ENCODE peak calls at places on chromosomes 11 and 22, in seven cellular contexts. I is astrocyte, D is hepatocyte, Q is fibroblast of lung, N is PC-3, E is K562, B is endothelial cell of umbilical vein. U is an unnamed sample. For H3K9me3 and H3K27me3, the result is how much of the 10 kb centered on the place peaks cover.

GRCh38 chr22:46072030-46072881 is 78.1 kb upstream of the PPARA start:
- DNase-seq in I (no peak), D (peak), Q (no peak), N (peak), E (no peak), B (peak), U (peak)

GRCh38 chr11:77547863-77548551 is 41.7 kb upstream of the AQP11 start:
- DNase-seq in I (peak), D (peak), Q (peak), N (peak), E (peak), B (peak), U (peak)

GRCh38 chr22:43988960-43989359 is 33.7 kb downstream of the SAMM50 start:
- DNase-seq in I (no peak), D (no peak), Q (no peak), N (no peak), E (no peak), B (no peak), U (no peak)

GRCh38 chr22:33539902-33540751 is 380.1 kb downstream of the LARGE1 start:
- DNase-seq in I (no peak), D (peak), Q (peak), N (peak), E (no peak), B (no peak), U (no peak)

GRCh38 chr11:83571301-83571700 is 285.1 kb upstream of the CCDC90B start:
- DNase-seq in I (peak), D (no peak), Q (peak), N (no peak), E (no peak), B (no peak), U (no peak)

GRCh38 chr22:22856364-22856763 is 31.3 kb upstream of the IGLL5 start:
- DNase-seq in I (no peak), D (no peak), Q (no peak), N (no peak), E (no peak), B (no peak), U (no peak)

GRCh38 chr11:119803726-119804294 is 74.8 kb upstream of the NECTIN1 start:
- DNase-seq in I (no peak), D (no peak), Q (no peak), N (no peak), E (no peak), B (no peak), U (no peak)

GRCh38 chr11:62015615-62016014 is 48.2 kb upstream of the FTH1 start:
- DNase-seq in I (no peak), D (no peak), Q (no peak), N (no peak), E (no peak), B (no peak), U (no peak)

GRCh38 chr22:44940121-44940520 is 69.7 kb downstream of the PHF21B start:
- DNase-seq in I (no peak), D (no peak), Q (no peak), N (no peak), E (no peak), B (no peak), U (no peak)

GRCh38 chr11:95148938-95149337 is 59.3 kb downstream of the ENDOD1 start:
- DNase-seq in I (no peak), D (no peak), Q (no peak), N (no peak), E (peak), B (no peak), U (no peak)

GRCh38 chr11:73158356-73159051 is 16.4 kb upstream of the FCHSD2 start:
- DNase-seq in I (peak), D (peak), Q (peak), N (no peak), E (no peak), B (no peak), U (no peak)

GRCh38 chr22:45468872-45469572 is 33.7 kb upstream of the FBLN1 start:
- DNase-seq in I (peak), D (no peak), Q (peak), N (peak), E (no peak), B (no peak), U (no peak)

GRCh38 chr11:11155962-11156815 is 196.9 kb downstream of the CSNK2A3 start:
- DNase-seq in I (no peak), D (no peak), Q (no peak), N (peak), E (peak), B (no peak), U (peak)

GRCh38 chr11:95242990-95243590 is 12.1 kb upstream of the SESN3 start:
- DNase-seq in I (no peak), D (no peak), Q (no peak), N (no peak), E (no peak), B (no peak), U (no peak)

GRCh38 chr11:111735262-111736116 is 30.7 kb downstream of the PPP2R1B start:
- DNase-seq in I (peak), D (peak), Q (peak), N (peak), E (no peak), B (peak), U (no peak)

GRCh38 chr11:34585870-34586654 is 34.8 kb upstream of the EHF start:
- DNase-seq in I (peak), D (peak), Q (peak), N (peak), E (peak), B (peak), U (no peak)

GRCh38 chr11:46248270-46249102 is 29.0 kb upstream of the CREB3L1 start:
- DNase-seq in I (peak), D (peak), Q (peak), N (peak), E (peak), B (peak), U (no peak)

GRCh38 chr11:130068986-130069683 is 559 bp upstream of the APLP2 start:
- DNase-seq in I (peak), D (peak), Q (peak), N (peak), E (no peak), B (peak), U (peak)

GRCh38 chr11:67416416-67417335 is 1.2 kb downstream of the CARNS1 start:
- DNase-seq in I (no peak), D (peak), Q (peak), N (peak), E (no peak), B (peak), U (peak)

GRCh38 chr22:20607157-20607907 is 99.9 kb downstream of the MED15 start:
- DNase-seq in I (no peak), D (no peak), Q (no peak), N (no peak), E (no peak), B (no peak), U (no peak)

GRCh38 chr11:134561348-134561720 is 149.3 kb upstream of the B3GAT1 start:
- DNase-seq in I (no peak), D (no peak), Q (no peak), N (no peak), E (no peak), B (no peak), U (no peak)

GRCh38 chr22:31929126-31929928 is 15.0 kb upstream of the YWHAH start:
- DNase-seq in I (no peak), D (peak), Q (peak), N (no peak), E (no peak), B (no peak), U (no peak)

GRCh38 chr11:57364851-57365660 is 15.9 kb downstream of the PRG3 start:
- DNase-seq in I (no peak), D (no peak), Q (no peak), N (no peak), E (no peak), B (no peak), U (no peak)

GRCh38 chr11:70590356-70590991 is 192.1 kb downstream of the CTTN start:
- DNase-seq in I (no peak), D (no peak), Q (no peak), N (no peak), E (no peak), B (no peak), U (peak)

GRCh38 chr11:35099278-35100018 is 39.5 kb upstream of the CD44 start:
- DNase-seq in I (peak), D (no peak), Q (peak), N (peak), E (no peak), B (no peak), U (no peak)

GRCh38 chr11:78940500-78941225 is 366.0 kb upstream of the NARS2 start:
- DNase-seq in I (no peak), D (no peak), Q (no peak), N (no peak), E (no peak), B (no peak), U (no peak)

GRCh38 chr11:1103401-1104360 is 29.0 kb downstream of the MUC2 start:
- DNase-seq in I (no peak), D (no peak), Q (no peak), N (no peak), E (no peak), B (no peak), U (no peak)

GRCh38 chr11:1121343-1122331 is 36.1 kb upstream of the MUC5AC start:
- DNase-seq in I (no peak), D (no peak), Q (no peak), N (peak), E (no peak), B (no peak), U (no peak)

GRCh38 chr11:1353383-1354124 is 36.2 kb upstream of the BRSK2 start:
- DNase-seq in I (no peak), D (no peak), Q (no peak), N (no peak), E (no peak), B (no peak), U (no peak)

GRCh38 chr11:78451371-78452150 is 33.9 kb upstream of the GAB2 start:
- DNase-seq in I (no peak), D (no peak), Q (no peak), N (no peak), E (no peak), B (peak), U (no peak)

GRCh38 chr11:115741376-115741775 is 237.2 kb upstream of the CADM1 start:
- DNase-seq in I (no peak), D (peak), Q (no peak), N (no peak), E (no peak), B (no peak), U (no peak)
- H3K9me3 ChIP-seq in I (under half), D (under half), Q (under half), N (under half), E (under half), B (under half), U (under half)

DNA sequence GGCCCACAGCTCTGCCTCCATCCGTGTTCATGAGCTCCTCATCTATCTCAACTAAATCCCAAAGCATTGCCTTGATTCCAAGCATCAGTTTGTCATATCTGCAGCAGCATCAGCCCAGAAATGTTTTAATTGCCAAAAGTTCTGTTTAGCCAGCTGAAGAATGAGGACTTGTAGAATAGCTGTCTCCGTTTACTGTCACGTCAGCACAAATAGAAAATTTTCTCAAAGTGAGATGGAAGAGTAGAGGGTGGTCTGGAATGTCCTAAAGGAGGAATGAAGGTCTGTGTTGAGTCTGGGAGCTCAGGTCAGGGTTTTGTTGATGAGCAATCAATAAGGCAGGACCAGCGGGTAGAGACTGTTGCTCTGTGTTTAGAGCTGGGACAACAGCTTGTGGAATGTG is 134.9 kb upstream of the ISX start:
- DNase-seq in I (no peak), D (no peak), Q (no peak), N (no peak), E (no peak), B (no peak), U (no peak)
- H3K27me3 ChIP-seq in I (under half), D (under half), Q (under half), N (under half), E (under half), B (under half), U (under half)

GRCh38 chr11:124752471-124753100 is 531 bp upstream of the VSIG2 start:
- DNase-seq in I (no peak), D (no peak), Q (no peak), N (no peak), E (no peak), B (no peak), U (no peak)

GRCh38 chr11:124753207-124753606 is 1.2 kb upstream of the VSIG2 start:
- DNase-seq in I (no peak), D (no peak), Q (no peak), N (no peak), E (no peak), B (no peak), U (no peak)

GRCh38 chr11:124753624-124754023 is 1.6 kb upstream of the VSIG2 start:
- DNase-seq in I (no peak), D (no peak), Q (no peak), N (no peak), E (no peak), B (no peak), U (no peak)

GRCh38 chr11:124754710-124755109 is 2.7 kb upstream of the VSIG2 start:
- DNase-seq in I (no peak), D (no peak), Q (no peak), N (no peak), E (no peak), B (no peak), U (no peak)

GRCh38 chr11:124754309-124754708 is 2.3 kb upstream of the VSIG2 start:
- DNase-seq in I (no peak), D (no peak), Q (peak), N (peak), E (no peak), B (peak), U (no peak)
- TF ChIP-seq EZH2 in I (no peak), D (no peak), Q (no peak), N (no peak), E (no peak), B (no peak), U (no peak)

GRCh38 chr11:65891180-65892136 is 985 bp downstream of the CCDC85B start:
- DNase-seq in I (no peak), D (no peak), Q (peak), N (peak), E (peak), B (peak), U (peak)

GRCh38 chr11:65892661-65893317 is 2.3 kb downstream of the CCDC85B start:
- DNase-seq in I (no peak), D (no peak), Q (no peak), N (peak), E (no peak), B (no peak), U (no peak)

GRCh38 chr11:65887723-65888162 is 528 bp downstream of the FIBP start:
- DNase-seq in I (no peak), D (no peak), Q (no peak), N (peak), E (no peak), B (no peak), U (peak)

GRCh38 chr11:65888163-65888814 is at the start of gene FIBP:
- DNase-seq in I (peak), D (peak), Q (peak), N (peak), E (peak), B (peak), U (peak)

DNA sequence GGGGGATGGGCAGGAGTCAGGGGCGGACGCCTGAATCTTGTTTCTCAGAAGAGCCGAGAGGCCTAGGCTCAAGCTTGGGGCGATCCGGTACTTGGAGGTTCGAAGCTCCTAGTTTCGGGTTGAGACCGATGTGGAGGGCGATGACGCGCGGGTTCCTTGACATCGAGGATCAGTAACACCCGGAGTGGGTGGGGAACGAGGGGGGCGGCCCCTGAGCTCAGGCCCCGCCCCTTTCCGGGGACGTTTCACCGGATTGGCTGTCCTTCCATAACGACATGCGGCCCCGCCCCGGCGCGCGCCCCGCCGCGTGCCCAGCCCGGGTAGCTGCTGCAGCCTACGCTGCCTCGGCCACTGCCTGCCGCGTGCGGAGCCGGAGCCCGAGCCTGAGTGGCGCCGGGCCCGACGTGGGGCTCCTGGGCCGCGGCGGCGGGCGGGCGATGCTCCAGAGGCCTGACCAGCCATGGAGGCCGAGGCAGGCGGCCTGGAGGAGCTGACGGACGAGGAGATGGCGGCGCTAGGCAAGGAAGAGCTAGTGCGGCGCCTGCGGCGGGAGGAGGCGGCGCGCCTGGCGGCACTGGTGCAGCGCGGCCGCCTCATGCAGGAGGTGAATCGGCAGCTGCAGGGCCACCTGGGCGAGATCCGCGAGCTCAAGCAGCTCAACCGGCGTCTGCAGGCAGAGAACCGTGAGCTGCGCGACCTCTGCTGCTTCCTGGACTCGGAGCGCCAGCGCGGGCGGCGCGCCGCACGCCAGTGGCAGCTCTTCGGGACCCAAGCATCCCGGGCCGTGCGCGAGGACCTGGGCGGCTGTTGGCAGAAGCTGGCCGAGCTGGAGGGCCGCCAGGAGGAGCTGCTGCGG is at the start of gene CCDC85B:
- DNase-seq in I (peak), D (peak), Q (peak), N (peak), E (peak), B (peak), U (peak)
- H3K9me3 ChIP-seq in I (under half), D (under half), Q (under half), N (under half), E (under half), B (under half), U (under half)

GRCh38 chr11:132960679-132961078 is 571.6 kb downstream of the OPCML start:
- DNase-seq in I (no peak), D (no peak), Q (no peak), N (no peak), E (no peak), B (no peak), U (no peak)

GRCh38 chr11:132960273-132960672 is 572.0 kb downstream of the OPCML start:
- DNase-seq in I (no peak), D (no peak), Q (no peak), N (no peak), E (no peak), B (no peak), U (no peak)

GRCh38 chr11:132959663-132960062 is 572.6 kb downstream of the OPCML start:
- DNase-seq in I (no peak), D (no peak), Q (no peak), N (no peak), E (no peak), B (no peak), U (no peak)

GRCh38 chr11:132961453-132961852 is 570.8 kb downstream of the OPCML start:
- DNase-seq in I (no peak), D (no peak), Q (no peak), N (no peak), E (no peak), B (no peak), U (no peak)

DNA sequence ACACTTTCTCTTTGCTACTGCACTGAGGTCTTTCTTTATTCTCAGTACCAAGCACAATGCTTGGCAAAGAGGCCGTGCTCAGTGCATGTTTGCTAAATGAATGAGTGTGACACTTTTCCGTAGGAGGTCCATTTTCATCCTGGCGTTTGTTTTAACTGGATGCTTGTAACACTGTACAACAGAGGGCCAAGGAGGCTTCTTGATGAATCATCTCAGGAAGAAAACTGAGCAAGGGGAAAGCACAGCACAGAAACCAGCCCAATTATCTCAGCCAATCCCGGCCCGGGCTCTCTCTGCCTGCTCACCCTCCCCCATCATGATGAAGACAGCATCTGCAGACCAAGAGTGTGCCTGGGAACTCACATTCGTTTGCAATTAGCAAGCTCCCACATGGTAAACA is 570.3 kb downstream of the OPCML start:
- DNase-seq in I (peak), D (peak), Q (peak), N (no peak), E (no peak), B (no peak), U (no peak)
- H3K27me3 ChIP-seq in I (under half), D (under half), Q (under half), N (under half), E (under half), B (under half), U (under half)

U was measured in DND-41.